ENCODE peak calls at places on chromosomes 13 and 19, in six cellular contexts. U, D, F, M, Z and P are unnamed samples.

GRCh38 chr19:2422951-2423880 is 4.2 kb downstream of the TIMM13 start:
- DNase-seq in U (no peak), Z (no peak), F (no peak), D (no peak), M (no peak), P (no peak)

GRCh38 chr13:100543872-100544602 is 44.6 kb downstream of the GGACT start:
- DNase-seq in M (no peak), U (no peak), Z (no peak), F (no peak), D (no peak), P (no peak)

GRCh38 chr13:79631260-79631659 is 150.3 kb downstream of the NDFIP2 start:
- DNase-seq in F (no peak), U (no peak), Z (no peak), M (no peak), D (peak), P (peak)

GRCh38 chr19:8126008-8126407 is 23.4 kb downstream of the FBN3 start:
- DNase-seq in D (no peak), U (no peak), Z (no peak), F (no peak), M (no peak), P (no peak)

GRCh38 chr13:110108348-110109139 is 198.4 kb downstream of the COL4A1 start:
- DNase-seq in F (peak), D (peak), M (no peak), Z (no peak), U (peak), P (peak)

GRCh38 chr19:2770055-2771013 is 12.7 kb downstream of the SGTA start:
- DNase-seq in M (no peak), D (no peak), F (no peak), Z (no peak), U (no peak), P (no peak)

GRCh38 chr19:58519087-58519354 is 589 bp downstream of the ZBTB45 start:
- DNase-seq in U (peak), Z (peak), M (no peak), F (peak), D (peak), P (peak)

GRCh38 chr13:87827479-87827878 is 156.3 kb downstream of the SLITRK5 start:
- DNase-seq in M (no peak), Z (no peak), U (no peak), D (peak), F (no peak), P (no peak)

GRCh38 chr19:12954150-12954962 is 2.7 kb downstream of the GADD45GIP1 start:
- DNase-seq in F (no peak), Z (no peak), D (no peak), U (no peak), M (no peak), P (no peak)

GRCh38 chr13:113936166-113936565 is 37.7 kb downstream of the C13orf46 start:
- DNase-seq in Z (no peak), U (no peak), F (no peak), M (no peak), D (no peak), P (no peak)

GRCh38 chr19:39539519-39540332 is at the start of gene EID2:
- DNase-seq in F (peak), M (peak), Z (peak), U (peak), D (peak), P (peak)

GRCh38 chr19:31070126-31070525 is 279.1 kb downstream of the TSHZ3 start:
- DNase-seq in F (no peak), D (no peak), M (no peak), Z (no peak), U (no peak), P (no peak)

GRCh38 chr13:68099616-68100015 is 869.5 kb upstream of the PCDH9 start:
- DNase-seq in D (peak), M (no peak), Z (no peak), F (no peak), U (no peak), P (peak)

GRCh38 chr13:113061271-113061625 is 44.3 kb upstream of the F7 start:
- DNase-seq in F (no peak), U (no peak), Z (no peak), D (no peak), M (no peak), P (no peak)

GRCh38 chr19:45211751-45212381 is 33.3 kb downstream of the BLOC1S3 start:
- DNase-seq in Z (no peak), D (no peak), M (no peak), U (no peak), F (no peak), P (no peak)

GRCh38 chr19:8050274-8051096 is 2.1 kb upstream of the CCL25 start:
- DNase-seq in M (peak), D (peak), Z (peak), F (peak), U (peak), P (peak)

GRCh38 chr13:113959198-113959597 is 14.7 kb downstream of the C13orf46 start:
- DNase-seq in Z (no peak), D (peak), F (no peak), U (no peak), M (no peak), P (no peak)

GRCh38 chr19:35845215-35846037 is 6.9 kb downstream of the NPHS1 start:
- DNase-seq in Z (no peak), F (no peak), U (peak), D (no peak), M (no peak), P (peak)

GRCh38 chr13:36163809-36164308 is 32.7 kb upstream of the DCLK1 start:
- DNase-seq in M (no peak), F (no peak), U (no peak), Z (no peak), D (peak), P (no peak)

GRCh38 chr19:7969560-7969949 is 26.1 kb upstream of the TIMM44 start:
- DNase-seq in D (no peak), U (no peak), F (no peak), M (no peak), Z (no peak), P (no peak)

GRCh38 chr13:59829690-59830089 is 334.0 kb downstream of the DIAPH3 start:
- DNase-seq in U (no peak), D (no peak), Z (no peak), F (no peak), M (no peak), P (no peak)

GRCh38 chr13:113585828-113586355 is 1.3 kb downstream of the TFDP1 start:
- DNase-seq in M (no peak), U (no peak), D (no peak), F (no peak), Z (no peak), P (no peak)

GRCh38 chr19:9296336-9296735 is 13.3 kb downstream of the ZNF699 start:
- DNase-seq in U (no peak), F (no peak), D (no peak), M (no peak), Z (no peak), P (no peak)

GRCh38 chr19:17686027-17686511 is 2.1 kb downstream of the UNC13A start:
- DNase-seq in F (no peak), U (no peak), Z (no peak), M (no peak), D (no peak), P (no peak)

GRCh38 chr13:32669030-32669646 is 82.9 kb downstream of the PDS5B start:
- DNase-seq in F (no peak), U (no peak), D (peak), Z (no peak), M (no peak), P (peak)

GRCh38 chr13:48333976-48334375 is 30.4 kb downstream of the RB1 start:
- DNase-seq in U (no peak), Z (no peak), F (no peak), M (no peak), D (peak), P (no peak)

GRCh38 chr13:80562423-80562822 is 221.5 kb upstream of the SPRY2 start:
- DNase-seq in D (no peak), M (no peak), F (no peak), U (no peak), Z (no peak), P (no peak)

GRCh38 chr13:84366484-84366883 is 484.2 kb upstream of the SLITRK1 start:
- DNase-seq in F (no peak), M (no peak), U (no peak), Z (no peak), D (no peak), P (no peak)

GRCh38 chr19:22882797-22883196 is 50.7 kb downstream of the ZNF723 start:
- DNase-seq in U (peak), F (no peak), Z (no peak), D (peak), M (no peak), P (peak)

GRCh38 chr19:16726916-16727315 is 7.3 kb downstream of the NWD1 start:
- DNase-seq in U (no peak), D (no peak), F (no peak), Z (no peak), M (no peak), P (no peak)

GRCh38 chr13:67094952-67095351 is 135.2 kb downstream of the PCDH9 start:
- DNase-seq in F (no peak), M (no peak), U (no peak), D (no peak), Z (no peak), P (no peak)

GRCh38 chr19:41031926-41032325 is 40.8 kb downstream of the CYP2B6 start:
- DNase-seq in M (no peak), F (no peak), Z (no peak), U (no peak), D (peak), P (no peak)